ENCODE peak calls at places on chromosomes 7 and 10, in five cellular contexts. S, U, W, N and B are unnamed samples.

GRCh38 chr7:43639858-43640491 is 57.1 kb downstream of the STK17A start:
- DNase-seq in S (no peak), U (peak), W (peak), N (peak), B (no peak)

GRCh38 chr10:44198780-44199097 is 186.2 kb downstream of the CXCL12 start:
- DNase-seq in S (no peak), U (no peak), W (no peak), N (peak), B (no peak)

GRCh38 chr10:70693619-70694286 is 21.4 kb downstream of the ADAMTS14 start:
- DNase-seq in S (no peak), U (no peak), W (no peak), N (peak), B (no peak)

GRCh38 chr10:128860574-128860973 is 606.5 kb upstream of the MGMT start:
- DNase-seq in S (no peak), U (no peak), W (no peak), N (no peak), B (no peak)

GRCh38 chr10:72803119-72803505 is 90.4 kb upstream of the OIT3 start:
- DNase-seq in S (no peak), U (no peak), W (no peak), N (peak), B (no peak)

GRCh38 chr7:158272091-158272490 is 315.5 kb downstream of the PTPRN2 start:
- DNase-seq in S (no peak), U (no peak), W (no peak), N (no peak), B (no peak)

GRCh38 chr10:133292919-133293809 is 15.5 kb downstream of the TUBGCP2 start:
- DNase-seq in S (no peak), U (no peak), W (peak), N (peak), B (no peak)

GRCh38 chr10:88347597-88348304 is 235.4 kb downstream of the RNLS start:
- DNase-seq in S (no peak), U (no peak), W (no peak), N (no peak), B (no peak)

GRCh38 chr7:434891-435486 is 84.7 kb downstream of the PDGFA start:
- DNase-seq in S (no peak), U (peak), W (peak), N (no peak), B (no peak)

GRCh38 chr10:43878386-43878785 is 229.7 kb upstream of the ZNF32 start:
- DNase-seq in S (no peak), U (no peak), W (peak), N (peak), B (no peak)

GRCh38 chr7:134452419-134452827 is 6.5 kb downstream of the AKR1B1 start:
- DNase-seq in S (no peak), U (no peak), W (no peak), N (no peak), B (no peak)

GRCh38 chr7:16785846-16786245 is 19.0 kb downstream of the AGR2 start:
- DNase-seq in S (no peak), U (no peak), W (no peak), N (no peak), B (no peak)

GRCh38 chr7:90961037-90961725 is 303.1 kb upstream of the FZD1 start:
- DNase-seq in S (no peak), U (no peak), W (peak), N (peak), B (no peak)

GRCh38 chr7:104552102-104552501 is 223.7 kb downstream of the LHFPL3 start:
- DNase-seq in S (peak), U (peak), W (peak), N (peak), B (peak)

GRCh38 chr10:101489355-101489754 is 98.7 kb downstream of the POLL start:
- DNase-seq in S (no peak), U (no peak), W (peak), N (peak), B (peak)

GRCh38 chr10:72503241-72503640 is 122.6 kb downstream of the MICU1 start:
- DNase-seq in S (no peak), U (no peak), W (no peak), N (peak), B (no peak)

GRCh38 chr10:30207485-30208052 is 141.5 kb downstream of the MTPAP start:
- DNase-seq in S (no peak), U (no peak), W (peak), N (no peak), B (peak)

GRCh38 chr10:11819027-11819426 is 4.1 kb upstream of the PROSER2 start:
- DNase-seq in S (no peak), U (no peak), W (no peak), N (no peak), B (no peak)

GRCh38 chr10:31456463-31456862 is 137.4 kb downstream of the ZEB1 start:
- DNase-seq in S (no peak), U (no peak), W (no peak), N (peak), B (no peak)

GRCh38 chr10:97320480-97321031 is 1.5 kb downstream of the FRAT1 start:
- DNase-seq in S (no peak), U (no peak), W (no peak), N (no peak), B (no peak)

GRCh38 chr7:38451840-38452239 is 178.4 kb upstream of the TARP start:
- DNase-seq in S (peak), U (peak), W (peak), N (peak), B (peak)

GRCh38 chr7:108078156-108078781 is 51.9 kb downstream of the LAMB4 start:
- DNase-seq in S (no peak), U (no peak), W (no peak), N (peak), B (no peak)

GRCh38 chr10:102090772-102091171 is 25.6 kb downstream of the HPS6 start:
- DNase-seq in S (no peak), U (no peak), W (no peak), N (no peak), B (no peak)

GRCh38 chr7:22325671-22326070 is 31.3 kb downstream of the RAPGEF5 start:
- DNase-seq in S (no peak), U (no peak), W (peak), N (no peak), B (no peak)

GRCh38 chr10:92125169-92125543 is 165.7 kb downstream of the CPEB3 start:
- DNase-seq in S (no peak), U (no peak), W (no peak), N (no peak), B (peak)

GRCh38 chr7:137772748-137773147 is 74.0 kb downstream of the DGKI start:
- DNase-seq in S (no peak), U (no peak), W (peak), N (peak), B (no peak)

GRCh38 chr7:66771795-66772194 is 31.3 kb downstream of the RABGEF1 start:
- DNase-seq in S (no peak), U (peak), W (no peak), N (no peak), B (no peak)

GRCh38 chr10:13871698-13872280 is 285.0 kb downstream of the PRPF18 start:
- DNase-seq in S (no peak), U (no peak), W (no peak), N (no peak), B (no peak)

GRCh38 chr7:66837007-66837406 is 84.0 kb upstream of the TMEM248 start:
- DNase-seq in S (peak), U (peak), W (peak), N (no peak), B (peak)

GRCh38 chr7:80018941-80019808 is 115.5 kb upstream of the GNAI1 start:
- DNase-seq in S (peak), U (peak), W (peak), N (peak), B (peak)

GRCh38 chr7:155268211-155268610 is 29.5 kb upstream of the INSIG1 start:
- DNase-seq in S (no peak), U (no peak), W (no peak), N (no peak), B (no peak)

GRCh38 chr10:69492746-69493462 is 41.6 kb downstream of the TSPAN15 start:
- DNase-seq in S (no peak), U (no peak), W (no peak), N (no peak), B (no peak)

DNA sequence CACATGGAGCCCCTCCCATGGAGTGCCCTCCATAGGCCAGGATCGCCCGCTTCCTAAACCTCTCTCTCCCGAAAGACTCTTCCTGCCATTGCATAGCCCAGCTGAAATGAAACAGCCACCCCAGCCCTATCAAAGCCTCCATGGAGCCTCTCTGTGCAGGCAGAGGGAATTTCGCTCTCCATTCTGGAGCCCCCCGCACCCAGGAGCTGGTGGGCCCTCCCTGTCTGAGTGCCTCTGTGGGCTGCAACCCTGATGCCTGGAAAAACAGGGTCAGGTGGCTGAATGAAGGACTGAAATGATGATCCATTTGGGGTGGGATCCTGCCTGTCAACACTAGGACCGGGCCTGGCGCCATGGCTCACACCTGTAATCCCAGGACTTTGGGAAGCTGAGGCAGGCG is 106.4 kb downstream of the FAM53B start:
- DNase-seq in S (no peak), U (no peak), W (no peak), N (no peak), B (no peak)
- H3K4me2 ChIP-seq in S (no peak), U (no peak), W (no peak), N (no peak), B (no peak)

DNA sequence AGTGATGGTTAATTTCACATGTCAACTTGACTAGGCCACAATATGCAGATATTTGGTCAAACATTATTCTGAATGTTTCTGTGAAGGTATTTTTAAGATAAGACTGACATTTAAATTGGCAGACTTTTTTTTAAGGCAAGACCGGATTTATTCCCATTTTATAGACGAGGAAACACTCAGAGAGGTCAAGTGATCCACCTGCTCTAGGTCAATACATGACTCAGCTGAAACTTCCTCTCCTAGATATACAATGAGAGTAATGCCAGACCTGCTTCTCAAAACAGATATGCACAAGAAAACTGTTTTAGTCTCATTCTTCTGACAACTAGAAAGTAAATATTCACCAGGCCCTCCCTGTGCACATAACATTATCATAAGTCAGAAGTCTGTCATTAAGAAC is 121.7 kb downstream of the ZFAND4 start:
- DNase-seq in S (no peak), U (no peak), W (peak), N (no peak), B (no peak)
- TF ChIP-seq EZH2phosphoT487 in S (no peak), U (no peak), W (no peak), N (no peak), B (no peak)

DNA sequence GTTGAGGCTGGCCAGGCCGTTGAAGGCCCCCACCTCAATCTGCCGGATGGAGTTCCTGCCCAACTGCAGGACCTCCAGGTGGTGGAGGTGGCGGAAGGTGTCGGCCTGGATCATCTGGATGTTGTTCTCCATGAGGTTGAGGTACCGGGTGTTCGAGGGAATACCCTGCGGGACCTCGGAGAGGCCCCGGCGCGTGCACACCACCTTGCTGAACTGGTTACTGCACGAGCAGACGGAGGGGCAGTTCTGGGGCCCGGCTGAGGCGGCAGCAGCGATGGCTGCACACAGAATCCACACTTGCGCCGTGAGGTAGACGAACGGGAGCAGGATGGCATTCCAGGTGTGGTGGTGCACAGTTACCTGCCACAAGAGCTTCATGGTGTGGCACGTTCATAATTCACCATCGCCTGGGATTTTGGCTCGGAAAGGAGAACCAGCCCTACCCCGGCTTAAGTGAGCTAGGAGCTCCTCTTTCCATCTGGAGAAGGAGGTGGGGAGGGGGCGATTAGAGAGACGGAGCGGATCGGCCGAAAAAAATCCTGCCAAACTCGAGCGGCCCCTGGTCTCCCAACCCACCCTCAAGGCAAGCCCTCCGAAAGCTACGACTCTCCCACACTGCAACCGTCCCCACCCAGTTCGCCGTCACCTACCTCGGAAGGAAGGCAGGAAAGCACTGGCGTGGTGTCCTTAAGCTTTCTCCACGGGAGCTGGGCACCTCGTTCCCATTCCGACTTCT is 806 bp downstream of the LRRC4 start:
- DNase-seq in S (no peak), U (peak), W (no peak), N (no peak), B (no peak)
- H3K9ac ChIP-seq in S (no peak), U (no peak), W (no peak), N (no peak), B (no peak)

GRCh38 chr7:148588168-148588890 is 2.2 kb upstream of the C7orf33 start:
- DNase-seq in S (no peak), U (peak), W (no peak), N (no peak), B (peak)

GRCh38 chr7:148584154-148584827 is 6.3 kb upstream of the C7orf33 start:
- DNase-seq in S (no peak), U (no peak), W (no peak), N (no peak), B (peak)

GRCh38 chr7:148588891-148589215 is 1.7 kb upstream of the C7orf33 start:
- DNase-seq in S (no peak), U (no peak), W (no peak), N (no peak), B (peak)

GRCh38 chr7:148587076-148587475 is 3.5 kb upstream of the C7orf33 start:
- DNase-seq in S (no peak), U (no peak), W (no peak), N (no peak), B (peak)

DNA sequence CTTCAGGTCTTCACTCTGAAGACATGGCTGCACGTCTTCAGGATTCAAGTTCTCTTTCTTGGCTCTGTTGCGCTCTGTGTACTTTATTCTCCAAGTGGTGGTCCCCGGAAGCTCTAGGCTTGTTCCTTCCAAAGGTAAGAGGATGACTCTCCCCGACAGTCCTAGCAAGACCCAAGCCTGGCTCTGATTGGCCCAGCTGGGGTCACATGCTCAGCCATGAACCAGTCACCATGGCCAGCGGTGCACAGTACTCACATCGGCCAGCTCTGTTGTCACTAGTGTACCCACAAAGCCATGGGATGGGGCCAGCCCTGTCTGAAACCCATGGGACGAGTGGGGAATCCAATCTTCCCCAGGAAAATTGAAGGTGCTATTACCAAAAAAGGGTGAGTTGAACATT is 5.2 kb upstream of the C7orf33 start:
- DNase-seq in S (no peak), U (no peak), W (no peak), N (no peak), B (no peak)
- H3K4me2 ChIP-seq in S (no peak), U (no peak), W (no peak), N (no peak), B (no peak)

GRCh38 chr7:2520808-2521146 is 1.2 kb downstream of the LFNG start:
- DNase-seq in S (no peak), U (no peak), W (no peak), N (peak), B (no peak)

GRCh38 chr7:2520131-2520807 is 695 bp downstream of the LFNG start:
- DNase-seq in S (no peak), U (peak), W (peak), N (peak), B (no peak)

GRCh38 chr7:2522780-2523433 is 3.3 kb downstream of the LFNG start:
- DNase-seq in S (peak), U (peak), W (peak), N (peak), B (no peak)

GRCh38 chr7:2521952-2522591 is 2.5 kb downstream of the LFNG start:
- DNase-seq in S (no peak), U (peak), W (peak), N (peak), B (no peak)

DNA sequence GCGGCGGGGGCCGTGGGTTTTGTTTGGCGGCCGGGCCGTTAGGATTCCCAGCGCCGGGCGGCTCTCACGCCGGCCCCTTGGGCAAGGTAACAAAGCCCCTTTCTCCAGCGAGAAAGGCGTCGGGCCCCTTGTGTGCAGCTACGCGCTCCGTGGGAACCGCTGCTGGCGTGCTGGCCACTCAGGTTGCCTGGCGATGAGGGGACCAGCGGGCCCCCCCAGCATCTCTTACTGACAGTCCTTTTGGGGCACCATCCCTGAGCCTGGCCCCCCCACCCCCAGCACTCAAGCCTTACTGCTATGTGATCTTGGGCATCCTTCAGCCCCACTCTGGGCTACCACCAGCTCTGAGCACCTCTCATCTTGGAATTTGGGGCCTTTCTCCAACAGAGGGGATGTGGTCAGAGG is 1.8 kb downstream of the LFNG start:
- DNase-seq in S (no peak), U (peak), W (no peak), N (no peak), B (no peak)
- TF ChIP-seq EZH2phosphoT487 in S (no peak), U (no peak), W (no peak), N (no peak), B (no peak)

GRCh38 chr7:55533050-55533728 is 39.1 kb downstream of the VOPP1 start:
- DNase-seq in S (no peak), U (no peak), W (peak), N (peak), B (peak)
- H3K9ac ChIP-seq in S (no peak), U (no peak), W (no peak), N (no peak), B (peak)

GRCh38 chr10:122281751-122282150 is 10.7 kb downstream of the BTBD16 start:
- DNase-seq in S (no peak), U (no peak), W (no peak), N (no peak), B (no peak)

GRCh38 chr10:122282909-122283308 is 11.8 kb downstream of the BTBD16 start:
- DNase-seq in S (no peak), U (no peak), W (no peak), N (no peak), B (no peak)

GRCh38 chr10:122280156-122280555 is 9.1 kb downstream of the BTBD16 start:
- DNase-seq in S (no peak), U (no peak), W (no peak), N (no peak), B (no peak)

GRCh38 chr10:122280977-122281376 is 9.9 kb downstream of the BTBD16 start:
- DNase-seq in S (no peak), U (no peak), W (no peak), N (no peak), B (no peak)

GRCh38 chr10:122282253-122282671 is 11.2 kb downstream of the BTBD16 start:
- DNase-seq in S (no peak), U (no peak), W (peak), N (peak), B (no peak)
- H3K4me2 ChIP-seq in S (no peak), U (no peak), W (peak), N (peak), B (no peak)

GRCh38 chr7:76515999-76516443 is 5.7 kb downstream of the UPK3B start:
- DNase-seq in S (no peak), U (no peak), W (peak), N (peak), B (no peak)
- TF ChIP-seq EZH2phosphoT487 in S (no peak), U (no peak), W (no peak), N (no peak), B (no peak)

GRCh38 chr7:75878312-75878768 is 494 bp upstream of the RHBDD2 start:
- DNase-seq in S (no peak), U (no peak), W (no peak), N (no peak), B (no peak)
- H3K9ac ChIP-seq in S (peak), U (no peak), W (no peak), N (peak), B (peak)